ENCODE peak calls at places on chromosomes 11 and 22, in four cellular contexts. F, R, O and Z are unnamed samples.

GRCh38 chr22:29713156-29713715 is 6.6 kb upstream of the CABP7 start:
- DNase-seq in F (no peak), R (no peak), O (no peak), Z (no peak)

GRCh38 chr11:18705651-18706281 is 7.2 kb downstream of the TMEM86A start:
- DNase-seq in O (no peak), R (peak), F (no peak), Z (no peak)

GRCh38 chr11:86688398-86689179 is 16.2 kb upstream of the ME3 start:
- DNase-seq in R (peak), F (no peak), O (peak), Z (no peak)

GRCh38 chr11:76613901-76614300 is 56.6 kb downstream of the LRRC32 start:
- DNase-seq in R (no peak), F (no peak), O (no peak), Z (no peak)

GRCh38 chr11:3000032-3000961 is 8.2 kb upstream of the NAP1L4 start:
- DNase-seq in O (peak), F (no peak), R (peak), Z (no peak)

GRCh38 chr22:22820626-22821025 is 67.0 kb upstream of the IGLL5 start:
- DNase-seq in F (no peak), R (no peak), O (no peak), Z (no peak)

GRCh38 chr11:65558002-65558784 is at the start of gene LTBP3:
- DNase-seq in O (peak), R (peak), F (no peak), Z (peak)

GRCh38 chr11:123300874-123301695 is 106.0 kb upstream of the CLMP start:
- DNase-seq in O (peak), R (peak), F (no peak), Z (no peak)

GRCh38 chr11:22337571-22338464 is at the start of gene SLC17A6:
- DNase-seq in F (peak), O (peak), R (peak), Z (peak)

GRCh38 chr22:37638351-37639069 is 959 bp upstream of the SH3BP1 start:
- DNase-seq in O (no peak), R (no peak), F (no peak), Z (no peak)

GRCh38 chr11:94276943-94277342 is 27.4 kb upstream of the IZUMO1R start:
- DNase-seq in O (no peak), F (no peak), R (no peak), Z (no peak)

GRCh38 chr11:126547161-126547560 is 191.7 kb downstream of the ST3GAL4 start:
- DNase-seq in F (no peak), R (peak), O (peak), Z (no peak)

GRCh38 chr11:94125408-94126120 is 3.1 kb upstream of the PANX1 start:
- DNase-seq in O (no peak), R (no peak), F (no peak), Z (no peak)

GRCh38 chr22:47372596-47373385 is 610.3 kb downstream of the TBC1D22A start:
- DNase-seq in F (no peak), O (no peak), R (no peak), Z (no peak)

GRCh38 chr11:116948375-116948774 is 111.0 kb upstream of the APOA1 start:
- DNase-seq in R (peak), F (no peak), O (peak), Z (no peak)

GRCh38 chr11:12029738-12030363 is 21.4 kb upstream of the DKK3 start:
- DNase-seq in R (no peak), O (no peak), F (no peak), Z (no peak)

GRCh38 chr11:109798521-109798920 is 294.7 kb upstream of the ZC3H12C start:
- DNase-seq in O (no peak), F (no peak), R (peak), Z (no peak)

GRCh38 chr11:116078101-116078561 is 573.9 kb upstream of the CADM1 start:
- DNase-seq in O (no peak), R (no peak), F (no peak), Z (peak)

GRCh38 chr22:19962246-19962908 is 20.8 kb upstream of the TXNRD2 start:
- DNase-seq in F (peak), R (peak), O (peak), Z (peak)

GRCh38 chr11:74522776-74523175 is 29.3 kb upstream of the LIPT2 start:
- DNase-seq in O (no peak), F (no peak), R (no peak), Z (no peak)

GRCh38 chr22:33996824-33997223 is 76.5 kb upstream of the LARGE1 start:
- DNase-seq in O (no peak), R (no peak), F (no peak), Z (no peak)

GRCh38 chr22:23376256-23376655 is 195.9 kb downstream of the BCR start:
- DNase-seq in O (no peak), F (no peak), R (peak), Z (peak)

GRCh38 chr11:94245121-94245520 is 59.3 kb upstream of the IZUMO1R start:
- DNase-seq in F (no peak), O (no peak), R (no peak), Z (no peak)

GRCh38 chr11:2091112-2091746 is 48.0 kb downstream of the IGF2 start:
- DNase-seq in R (no peak), O (no peak), F (no peak), Z (no peak)

GRCh38 chr11:67700548-67701262 is 26.3 kb upstream of the ALDH3B2 start:
- DNase-seq in F (no peak), O (no peak), R (no peak), Z (no peak)